ENCODE peak calls at places on chromosomes 11 and 22, in four cellular contexts. Y is fibroblast of mammary gland, B is pancreas, A is astrocyte. W is an unnamed sample.

GRCh38 chr22:39471421-39472141 is 14.8 kb downstream of the MGAT3 start:
- DNase-seq in A (peak; percentile 21), Y (no peak), B (no peak), W (peak; percentile 68)

GRCh38 chr22:45552580-45553332 is 50.1 kb downstream of the FBLN1 start:
- DNase-seq in B (no peak), A (peak; percentile 95), Y (peak; percentile 97), W (peak; percentile 88)

GRCh38 chr11:2990617-2991476 is 1.3 kb downstream of the NAP1L4 start:
- DNase-seq in Y (no peak), A (no peak), B (no peak), W (no peak)

GRCh38 chr11:132496341-132496740 is 1036.0 kb downstream of the OPCML start:
- DNase-seq in B (no peak), A (peak; percentile 51), Y (no peak), W (no peak)

GRCh38 chr11:131025020-131025419 is 108.7 kb upstream of the SNX19 start:
- DNase-seq in A (peak; percentile 52), Y (peak; percentile 66), B (no peak), W (no peak)

GRCh38 chr11:126901783-126902182 is 98.8 kb downstream of the KIRREL3 start:
- DNase-seq in Y (no peak), B (no peak), A (no peak), W (no peak)

GRCh38 chr11:117618273-117618672 is 178.7 kb downstream of the DSCAML1 start:
- DNase-seq in A (no peak), Y (no peak), B (no peak), W (no peak)

GRCh38 chr22:33568934-33569496 is 351.3 kb downstream of the LARGE1 start:
- DNase-seq in B (no peak), A (no peak), Y (no peak), W (no peak)

GRCh38 chr11:65781152-65781961 is 581 bp upstream of the AP5B1 start:
- DNase-seq in Y (no peak), A (no peak), B (peak; percentile 81), W (no peak)

GRCh38 chr11:8763070-8763469 is 80.5 kb downstream of the RPL27A start:
- DNase-seq in A (no peak), Y (no peak), B (no peak), W (no peak)

GRCh38 chr22:32322986-32323385 is 34.7 kb upstream of the RFPL3 start:
- DNase-seq in Y (no peak), B (no peak), A (no peak), W (no peak)

GRCh38 chr11:75035911-75036536 is 47.3 kb downstream of the NEU3 start:
- DNase-seq in Y (no peak), A (no peak), B (no peak), W (no peak)

GRCh38 chr11:72703281-72704008 is 29.2 kb upstream of the PDE2A start:
- DNase-seq in B (peak; percentile 74), A (peak; percentile 48), Y (peak; percentile 75), W (peak; percentile 79)

GRCh38 chr11:93740802-93741093 is 547 bp downstream of the TAF1D start:
- DNase-seq in A (peak; percentile 31), B (peak; percentile 65), Y (peak; percentile 64), W (peak; percentile 56)
- TF ChIP-seq CTCF in A (no peak), B (no peak), Y (no peak), W (no peak)

GRCh38 chr22:38034278-38034882 is 22.8 kb upstream of the PICK1 start:
- DNase-seq in A (peak; percentile 86), B (no peak), Y (peak; percentile 93), W (peak; percentile 76)
- H3K4me3 ChIP-seq in A (no peak overlapping the region), B (no peak overlapping the region), Y (no peak overlapping the region), W (no peak overlapping the region)

GRCh38 chr11:26286472-26287066 is 45.4 kb upstream of the ANO3 start:
- DNase-seq in Y (peak; percentile 45), B (no peak), A (peak; percentile 24), W (no peak)
- TF ChIP-seq CTCF in Y (peak; percentile 63), B (no peak), A (peak; percentile 46), W (no peak)

GRCh38 chr11:133948711-133949110 is 8.1 kb downstream of the IGSF9B start:
- DNase-seq in Y (no peak), A (no peak), B (no peak), W (no peak)

GRCh38 chr11:133952199-133953190 is 4.3 kb downstream of the IGSF9B start:
- DNase-seq in Y (no peak), A (no peak), B (no peak), W (no peak)

GRCh38 chr11:133951484-133952198 is 5.1 kb downstream of the IGSF9B start:
- DNase-seq in B (no peak), Y (no peak), A (peak; percentile 44), W (peak; percentile 61)

GRCh38 chr11:133953571-133953970 is 3.2 kb downstream of the IGSF9B start:
- DNase-seq in B (no peak), Y (no peak), A (no peak), W (no peak)

DNA sequence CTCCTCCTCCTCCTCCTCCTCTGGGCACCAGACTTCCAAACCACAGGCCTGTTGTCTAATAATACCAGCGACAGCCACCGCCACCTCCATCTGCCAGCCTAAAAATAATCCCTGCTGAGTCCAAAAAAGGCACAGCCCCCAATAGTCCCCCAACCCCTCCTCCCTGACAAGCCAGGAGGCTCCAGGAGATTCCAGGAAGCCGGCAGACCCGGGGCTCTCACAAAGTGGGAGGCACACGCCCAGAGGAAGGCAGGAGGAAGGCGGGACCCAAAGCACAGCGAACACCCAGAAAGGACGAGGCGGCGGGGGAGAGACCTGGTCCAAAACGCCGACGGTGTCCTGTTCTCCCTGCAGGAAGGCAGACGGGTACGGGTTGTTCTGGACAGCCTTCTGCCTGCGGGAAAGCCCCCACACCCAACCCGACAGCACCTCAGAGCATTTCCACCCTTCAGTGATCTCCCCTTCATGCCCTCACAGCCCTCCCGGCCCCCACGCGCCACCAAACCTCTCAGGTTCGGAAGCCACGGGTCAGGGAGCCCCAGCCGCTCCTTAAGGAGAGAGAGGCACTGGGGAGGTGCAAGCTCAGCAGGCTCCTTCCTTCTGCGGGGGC is 5.8 kb downstream of the IGSF9B start:
- DNase-seq in B (no peak), A (no peak), Y (no peak), W (peak; percentile 88)
- H3K4me3 ChIP-seq in B (no peak overlapping the region), A (no peak overlapping the region), Y (no peak overlapping the region), W (peak overlapping the region; percentile 32)

W was measured in heart left ventricle.